ENCODE peak calls at places on chromosomes 3 and 15, in four cellular contexts. L is HCT116, V is HepG2, X is K562. I is an unnamed sample.

GRCh38 chr15:45253330-45253729 is 1.3 kb downstream of the SLC28A2 start:
- DNase-seq in X (no peak), V (no peak), L (no peak), I (no peak)

GRCh38 chr15:42121667-42122066 is 27.3 kb upstream of the PLA2G4D start:
- DNase-seq in X (no peak), L (no peak), V (no peak), I (no peak)

GRCh38 chr3:58630081-58630709 is 36.4 kb downstream of the FAM3D start:
- DNase-seq in X (peak; percentile 62), L (peak; percentile 29), V (peak; percentile 46), I (peak; percentile 39)

GRCh38 chr15:29222129-29222853 is 47.3 kb downstream of the NSMCE3 start:
- DNase-seq in L (no peak), X (no peak), V (no peak), I (no peak)

GRCh38 chr3:175646865-175647264 is 787.7 kb downstream of the NAALADL2 start:
- DNase-seq in V (no peak), X (no peak), L (no peak), I (no peak)

GRCh38 chr3:139173372-139174108 is 128.8 kb upstream of the PRR23C start:
- DNase-seq in L (no peak), X (no peak), V (no peak), I (peak; percentile 8)

GRCh38 chr3:171419457-171419856 is 40.7 kb downstream of the TNIK start:
- DNase-seq in X (no peak), V (no peak), L (no peak), I (no peak)

GRCh38 chr3:136018876-136019275 is 53.3 kb downstream of the PPP2R3A start:
- DNase-seq in V (no peak), X (no peak), L (no peak), I (no peak)

GRCh38 chr15:50145451-50145872 is 26.4 kb upstream of the ATP8B4 start:
- DNase-seq in X (peak; percentile 79), V (peak; percentile 78), L (peak; percentile 71), I (peak; percentile 45)

GRCh38 chr3:154931484-154931883 is 148.6 kb upstream of the MME start:
- DNase-seq in L (no peak), V (no peak), X (no peak), I (no peak)

GRCh38 chr15:84034831-84035753 is 200.5 kb upstream of the GOLGA6L4 start:
- DNase-seq in V (peak; percentile 6), X (peak; percentile 3), L (peak; percentile 46), I (no peak)

GRCh38 chr3:13866406-13866965 is 13.4 kb downstream of the WNT7A start:
- DNase-seq in L (no peak), V (no peak), X (no peak), I (no peak)

GRCh38 chr3:187750513-187751123 is 5.3 kb upstream of the BCL6 start:
- DNase-seq in V (peak; percentile 80), L (no peak), X (no peak), I (no peak)

GRCh38 chr15:48354694-48355303 is 23.6 kb downstream of the DUT start:
- DNase-seq in X (no peak), V (peak; percentile 12), L (no peak), I (no peak)

GRCh38 chr3:15708882-15709677 is 88.7 kb downstream of the ANKRD28 start:
- DNase-seq in X (no peak), V (no peak), L (no peak), I (no peak)

GRCh38 chr15:47326934-47327333 is 390.4 kb upstream of the SEMA6D start:
- DNase-seq in L (no peak), X (no peak), V (no peak), I (no peak)

GRCh38 chr3:49602049-49602554 is 47.8 kb downstream of the BSN start:
- DNase-seq in L (no peak), X (no peak), V (no peak), I (no peak)

GRCh38 chr15:82183121-82184031 is 79.2 kb downstream of the EFL1 start:
- DNase-seq in X (no peak), V (no peak), L (no peak), I (no peak)

GRCh38 chr3:25894101-25894500 is 104.2 kb downstream of the OXSM start:
- DNase-seq in X (no peak), L (no peak), V (no peak), I (no peak)

GRCh38 chr3:50689558-50689957 is 14.8 kb downstream of the DOCK3 start:
- DNase-seq in V (no peak), L (no peak), X (peak; percentile 14), I (no peak)

GRCh38 chr3:188901671-188902331 is 270.0 kb upstream of the TPRG1 start:
- DNase-seq in X (no peak), L (no peak), V (no peak), I (no peak)

GRCh38 chr3:188904670-188905069 is 267.1 kb upstream of the TPRG1 start:
- DNase-seq in X (no peak), V (peak; percentile 13), L (no peak), I (no peak)

GRCh38 chr3:188899887-188900286 is 271.9 kb upstream of the TPRG1 start:
- DNase-seq in L (no peak), V (no peak), X (no peak), I (no peak)

GRCh38 chr3:188901126-188901525 is 270.6 kb upstream of the TPRG1 start:
- DNase-seq in L (no peak), V (no peak), X (no peak), I (no peak)

DNA sequence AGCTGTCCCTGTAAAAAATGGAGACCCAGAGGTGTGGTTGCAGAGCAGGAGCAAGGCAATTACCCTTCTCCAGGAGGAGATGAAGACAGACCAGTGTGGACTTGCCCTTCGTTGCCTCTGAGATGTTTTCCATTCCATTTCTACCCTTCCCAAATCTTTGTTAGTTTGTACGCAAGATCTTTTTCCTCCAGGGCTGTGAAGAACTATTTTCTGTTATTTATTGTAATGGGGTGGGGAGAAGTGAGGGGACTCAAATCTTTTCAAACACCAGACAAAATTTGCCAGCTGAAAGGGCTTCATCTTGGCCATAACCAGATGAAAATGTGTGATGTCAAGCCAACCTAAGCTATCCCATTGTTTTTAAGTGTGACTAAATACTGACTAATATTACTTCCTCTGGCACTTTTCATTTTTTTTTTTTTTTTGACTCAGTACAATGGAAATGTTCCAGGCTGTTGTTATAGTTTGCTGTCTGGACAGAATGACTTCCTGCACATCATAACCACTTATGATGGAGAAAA is 271.3 kb upstream of the TPRG1 start:
- DNase-seq in V (no peak), L (peak; percentile 69), X (no peak), I (peak; percentile 77)
- TF ChIP-seq POLR2AphosphoS5 in V (no peak), L (no peak), X (no peak), I (no peak)

GRCh38 chr3:29538610-29538958 is 257.7 kb downstream of the RBMS3 start:
- DNase-seq in X (no peak), V (no peak), L (no peak), I (no peak)
- TF ChIP-seq TCF7L2 in X (no peak), V (no peak), L (no peak), I (no peak)

GRCh38 chr3:64293121-64293520 is 67.9 kb upstream of the PRICKLE2 start:
- DNase-seq in V (no peak), L (no peak), X (no peak), I (no peak)

GRCh38 chr3:64290161-64290560 is 64.9 kb upstream of the PRICKLE2 start:
- DNase-seq in X (no peak), L (no peak), V (no peak), I (no peak)

GRCh38 chr3:64291345-64291744 is 66.1 kb upstream of the PRICKLE2 start:
- DNase-seq in L (no peak), X (no peak), V (no peak), I (peak; percentile 38)

GRCh38 chr3:64290864-64291263 is 65.6 kb upstream of the PRICKLE2 start:
- DNase-seq in X (no peak), L (no peak), V (no peak), I (no peak)

DNA sequence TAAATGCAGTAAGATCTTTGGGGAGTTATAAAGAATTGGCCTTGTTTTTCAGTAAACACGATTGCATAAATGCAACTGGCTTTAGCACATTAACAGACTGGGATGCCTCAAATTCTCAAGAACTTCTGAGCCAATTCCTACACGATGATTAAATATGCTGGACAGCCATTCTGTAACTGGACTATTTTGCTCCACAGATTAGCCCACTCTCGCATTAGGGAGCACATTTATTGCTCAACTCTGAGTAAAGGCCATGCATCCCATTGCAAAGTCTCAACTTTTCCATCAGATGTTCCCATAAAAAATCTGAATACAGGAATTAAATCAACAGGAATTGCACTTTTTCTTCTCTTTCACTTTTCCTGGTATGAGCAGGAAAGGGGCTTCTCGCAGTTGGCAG is 66.7 kb upstream of the PRICKLE2 start:
- DNase-seq in L (no peak), X (no peak), V (no peak), I (no peak)
- TF ChIP-seq POLR2AphosphoS5 in L (no peak), X (no peak), V (no peak), I (no peak)

GRCh38 chr3:10437995-10438901 is 67.1 kb downstream of the ATP2B2 start:
- DNase-seq in V (no peak), X (peak; percentile 72), L (no peak), I (no peak)
- TF ChIP-seq TCF7L2 in V (no peak), X (no peak), L (no peak), I (no peak)

GRCh38 chr3:157465741-157466140 is 29.1 kb downstream of the PTX3 start:
- DNase-seq in L (no peak), X (no peak), V (no peak), I (no peak)

GRCh38 chr3:157463819-157464218 is 27.2 kb downstream of the PTX3 start:
- DNase-seq in V (no peak), L (no peak), X (no peak), I (no peak)

GRCh38 chr3:157464283-157464682 is 27.6 kb downstream of the PTX3 start:
- DNase-seq in X (no peak), L (no peak), V (no peak), I (no peak)

GRCh38 chr3:157459706-157460105 is 23.1 kb downstream of the PTX3 start:
- DNase-seq in X (no peak), L (no peak), V (no peak), I (no peak)

DNA sequence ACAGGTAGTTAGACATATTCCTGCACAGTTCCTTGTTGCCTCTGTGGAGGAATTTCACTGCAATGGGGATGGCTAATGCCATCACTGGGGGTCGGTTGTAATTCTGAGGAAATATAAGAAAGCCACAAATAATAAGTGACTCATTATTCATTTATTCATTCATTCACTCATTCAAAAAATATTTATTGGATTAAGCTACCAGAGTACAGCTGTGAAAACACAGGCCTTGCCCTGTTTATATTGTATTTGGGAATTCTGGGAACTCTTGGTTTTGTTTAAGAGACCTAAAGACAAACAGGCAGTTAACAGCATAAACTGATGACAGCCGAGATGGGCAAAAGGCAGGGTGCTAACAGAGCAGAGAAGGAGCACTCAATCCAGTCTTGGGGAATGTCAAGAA is 23.6 kb downstream of the PTX3 start:
- DNase-seq in X (no peak), V (no peak), L (no peak), I (no peak)
- TF ChIP-seq POLR2AphosphoS5 in X (no peak), V (no peak), L (no peak), I (no peak)

GRCh38 chr15:25019434-25019833 is 64.6 kb downstream of the SNRPN start:
- DNase-seq in X (no peak), V (no peak), L (no peak), I (no peak)
- TF ChIP-seq TCF7L2 in X (no peak), V (no peak), L (no peak), I (no peak)

DNA sequence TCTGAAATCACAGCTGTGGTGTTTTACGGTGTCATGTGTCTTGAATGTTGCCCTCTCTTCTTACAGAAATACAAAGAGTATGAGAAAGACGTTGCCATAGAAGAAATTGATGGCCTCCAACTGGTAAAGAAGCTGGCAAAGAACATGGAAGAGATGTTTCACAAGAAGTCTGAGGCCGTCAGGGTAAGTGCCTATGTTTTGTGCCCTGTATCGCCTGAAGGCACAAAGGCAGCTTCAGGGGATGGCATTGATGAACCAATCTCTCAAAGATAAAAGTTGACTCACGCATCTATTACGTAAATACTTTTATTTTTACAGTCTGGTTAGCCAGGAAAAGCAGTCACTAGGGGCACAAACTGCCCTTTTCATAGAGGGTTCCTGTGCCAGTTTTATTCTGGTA is 198.0 kb downstream of the CACNA2D3 start:
- DNase-seq in L (no peak), V (no peak), X (no peak), I (no peak)
- TF ChIP-seq POLR2AphosphoS5 in L (no peak), V (no peak), X (no peak), I (no peak)

I was measured in Panc1.